ENCODE peak calls at places on chromosomes 6 and 20, in nine cellular contexts. L is fibroblast of lung, J is keratinocyte, Z is hepatocyte, R is mammary epithelial cell, M is SK-N-SH, G is IMR-90, Y is H1, V is HCT116. A is an unnamed sample.
A peak's percentile ranks its signal among the peaks of the same experiment; 100 is the strongest.

GRCh38 chr20:49286689-49287551 is 9.1 kb upstream of the ZNFX1 start:
- DNase-seq in M (no peak), Y (no peak), V (no peak), R (no peak), Z (peak; percentile 80), G (peak; percentile 36), L (no peak), J (no peak), A (no peak)

GRCh38 chr6:167930300-167930699 is 67.2 kb upstream of the KIF25 start:
- DNase-seq in L (peak; percentile 27), R (no peak), G (peak; percentile 53), M (no peak), J (no peak), V (no peak), Y (no peak), Z (no peak), A (no peak)

GRCh38 chr20:2767768-2768631 is 32.4 kb downstream of the CPXM1 start:
- DNase-seq in L (peak; percentile 12), J (no peak), M (peak; percentile 14), Y (no peak), G (peak; percentile 24), R (peak; percentile 85), V (no peak), Z (no peak), A (no peak)

GRCh38 chr20:57428611-57429496 is 37.7 kb downstream of the RBM38 start:
- DNase-seq in R (no peak), M (no peak), J (no peak), Z (no peak), Y (no peak), L (no peak), G (no peak), V (no peak), A (no peak)

GRCh38 chr6:1665214-1665613 is 55.5 kb downstream of the FOXC1 start:
- DNase-seq in G (no peak), L (no peak), J (no peak), Z (no peak), Y (no peak), M (no peak), V (no peak), R (no peak), A (no peak)

GRCh38 chr20:32449057-32449889 is 91.1 kb downstream of the ASXL1 start:
- DNase-seq in G (no peak), R (no peak), V (no peak), J (no peak), Z (no peak), L (no peak), M (no peak), Y (no peak), A (no peak)

GRCh38 chr6:64860203-64860602 is 846.8 kb downstream of the EYS start:
- DNase-seq in M (no peak), G (no peak), Z (no peak), Y (no peak), L (no peak), J (no peak), V (no peak), R (no peak), A (no peak)

GRCh38 chr6:34876451-34876850 is 11.4 kb downstream of the TAF11 start:
- DNase-seq in J (no peak), M (no peak), R (no peak), Y (no peak), G (no peak), L (no peak), V (no peak), Z (no peak), A (no peak)

GRCh38 chr6:44023586-44024454 is 103.4 kb downstream of the MRPL14 start:
- DNase-seq in L (no peak), J (no peak), M (peak; percentile 54), R (no peak), Y (no peak), G (no peak), Z (no peak), V (no peak), A (no peak)

GRCh38 chr6:65229768-65230167 is 477.3 kb downstream of the EYS start:
- DNase-seq in L (peak; percentile 93), Z (no peak), J (no peak), M (no peak), V (no peak), R (no peak), Y (no peak), G (peak; percentile 17), A (no peak)

GRCh38 chr6:2108700-2109306 is 136.6 kb downstream of the GMDS start:
- DNase-seq in M (no peak), Y (no peak), R (no peak), Z (no peak), J (no peak), G (no peak), L (no peak), V (no peak), A (no peak)

GRCh38 chr6:48535569-48535968 is 424.6 kb upstream of the PTCHD4 start:
- DNase-seq in J (peak; percentile 7), L (peak; percentile 86), M (no peak), Y (no peak), Z (no peak), G (peak; percentile 4), V (no peak), R (peak; percentile 74), A (no peak)

GRCh38 chr6:33781105-33781975 is 7.6 kb downstream of the LEMD2 start:
- DNase-seq in M (no peak), V (peak; percentile 48), L (no peak), Z (no peak), Y (peak; percentile 87), R (peak; percentile 25), G (no peak), J (no peak), A (peak; percentile 93)

GRCh38 chr6:39446909-39447308 is 124.4 kb upstream of the KCNK16 start:
- DNase-seq in Y (no peak), V (no peak), G (no peak), M (no peak), R (no peak), J (no peak), Z (no peak), L (no peak), A (no peak)

GRCh38 chr6:157615411-157615763 is 207.7 kb upstream of the SNX9 start:
- DNase-seq in R (no peak), Z (no peak), G (no peak), M (no peak), V (no peak), L (peak; percentile 37), J (no peak), Y (no peak), A (no peak)
- TF ChIP-seq CTCF in R (no peak), Z (no peak), G (peak; percentile 15), M (no peak), V (peak; percentile 26), L (peak; percentile 33), J (no peak), Y (peak; percentile 35), A (peak; percentile 49)

GRCh38 chr6:85576479-85576878 is 17.2 kb downstream of the SNX14 start:
- DNase-seq in V (no peak), Y (no peak), R (no peak), J (no peak), M (peak; percentile 13), L (peak; percentile 51), Z (no peak), G (no peak), A (no peak)
- H3K4me2 ChIP-seq in V (no peak overlapping the region), Y (no peak overlapping the region), R (no peak overlapping the region), J (no peak overlapping the region), M (no peak overlapping the region), L (no peak overlapping the region), Z (no peak overlapping the region), G (no peak overlapping the region), A (no peak overlapping the region)

GRCh38 chr6:36851632-36852031 is 12.4 kb upstream of the CPNE5 start:
- DNase-seq in Z (no peak), V (no peak), G (no peak), L (peak; percentile 21), Y (no peak), J (no peak), R (no peak), M (no peak), A (no peak)
- H3K4me1 ChIP-seq in Z (peaks cover 17% of the 10 kb centered on the region), V (no peaks in the 10 kb centered on the region), G (peaks cover 8% of the 10 kb centered on the region), L (peaks cover 12% of the 10 kb centered on the region), Y (peaks cover 7% of the 10 kb centered on the region), J (peaks cover 27% of the 10 kb centered on the region), R (peaks cover 28% of the 10 kb centered on the region), M (peaks cover 10% of the 10 kb centered on the region), A (no peaks in the 10 kb centered on the region)

GRCh38 chr6:115271434-115271833 is 789.3 kb downstream of the FRK start:
- DNase-seq in R (no peak), Z (no peak), Y (no peak), M (no peak), J (no peak), L (no peak), G (no peak), V (no peak), A (peak; percentile 40)
- TF ChIP-seq CTCF in R (no peak), Z (peak; percentile 19), Y (peak; percentile 47), M (no peak), J (no peak), L (no peak), G (no peak), V (no peak), A (peak; percentile 61)

GRCh38 chr6:56690519-56691200 is 48.0 kb upstream of the DST start:
- DNase-seq in R (peak; percentile 43), L (peak; percentile 71), V (no peak), Z (no peak), Y (no peak), G (peak; percentile 81), M (no peak), J (no peak), A (no peak)

GRCh38 chr6:56689663-56690062 is 47.0 kb upstream of the DST start:
- DNase-seq in J (no peak), G (no peak), V (no peak), R (no peak), Y (no peak), M (no peak), Z (no peak), L (no peak), A (no peak)

GRCh38 chr6:56691201-56691595 is 48.5 kb upstream of the DST start:
- DNase-seq in Z (no peak), Y (no peak), V (no peak), R (no peak), G (no peak), M (no peak), J (no peak), L (no peak), A (no peak)

GRCh38 chr6:56688521-56688920 is 45.8 kb upstream of the DST start:
- DNase-seq in L (no peak), M (no peak), J (no peak), G (no peak), Y (no peak), V (no peak), R (peak; percentile 50), Z (peak; percentile 52), A (no peak)

DNA sequence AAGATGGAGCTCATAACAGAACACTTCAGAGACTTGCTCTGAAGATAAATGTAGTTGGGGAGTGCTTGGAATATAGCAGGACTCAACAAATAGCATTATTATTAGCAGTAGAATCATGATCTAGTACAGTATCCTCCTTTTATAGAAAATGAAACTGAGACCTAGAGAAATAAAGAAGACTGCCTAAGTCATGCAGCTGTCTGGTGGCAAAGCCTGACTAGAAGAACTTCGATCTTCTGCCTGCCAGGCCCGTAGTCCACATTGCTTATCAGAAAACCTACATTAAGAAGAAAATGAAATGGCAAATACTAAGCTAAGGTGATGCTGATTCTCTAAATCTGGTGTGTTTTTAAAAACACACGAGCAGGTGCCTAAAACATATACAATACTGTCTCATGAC is 46.4 kb upstream of the DST start:
- DNase-seq in Y (no peak), J (no peak), L (no peak), G (no peak), M (no peak), Z (no peak), R (no peak), V (no peak), A (no peak)
- H3K4me2 ChIP-seq in Y (no peak overlapping the region), J (no peak overlapping the region), L (peak overlapping the region; percentile 86), G (peak overlapping the region; percentile 83), M (no peak overlapping the region), Z (peak overlapping the region; percentile 68), R (no peak overlapping the region), V (peak overlapping the region; percentile 6), A (no peak overlapping the region)

A was measured in H9.